ENCODE peak calls at places on chromosomes 11 and 22, in five cellular contexts. M is neuronal stem cell, L is H1, G is IMR-90, Q is trophoblast cell. X is an unnamed sample.
A peak's percentile ranks its signal among the peaks of the same experiment; 100 is the strongest.

GRCh38 chr11:64359712-64360402 is 895 bp downstream of the RPS6KA4 start:
- DNase-seq in M (no peak), L (no peak), G (no peak), Q (peak; percentile 52), X (no peak)

GRCh38 chr22:39388261-39389011 is 11.1 kb upstream of the TAB1 start:
- DNase-seq in M (peak; percentile 86), L (peak; percentile 94), G (peak; percentile 78), Q (peak; percentile 78), X (peak; percentile 88)

GRCh38 chr11:75582461-75582934 is 20.4 kb downstream of the SERPINH1 start:
- DNase-seq in M (no peak), L (no peak), G (no peak), Q (no peak), X (no peak)

GRCh38 chr11:84390441-84391078 is 1104.4 kb upstream of the CCDC90B start:
- DNase-seq in M (peak; percentile 39), L (no peak), G (no peak), Q (no peak), X (no peak)

GRCh38 chr11:69674267-69674885 is 777 bp downstream of the LTO1 start:
- DNase-seq in M (no peak), L (no peak), G (peak; percentile 92), Q (peak; percentile 61), X (peak; percentile 92)

GRCh38 chr11:67486481-67487195 is 3.8 kb downstream of the AIP start:
- DNase-seq in M (no peak), L (no peak), G (no peak), Q (no peak), X (no peak)

GRCh38 chr11:98411777-98412176 is 609.0 kb upstream of the CNTN5 start:
- DNase-seq in M (peak; percentile 14), L (no peak), G (no peak), Q (no peak), X (no peak)

GRCh38 chr11:1755344-1756023 is 5.1 kb upstream of the IFITM10 start:
- DNase-seq in M (no peak), L (no peak), G (no peak), Q (no peak), X (no peak)

GRCh38 chr11:78633516-78634310 is 59.0 kb upstream of the NARS2 start:
- DNase-seq in M (no peak), L (no peak), G (no peak), Q (no peak), X (no peak)

GRCh38 chr11:49302360-49302759 is 94.0 kb upstream of the FOLH1 start:
- DNase-seq in M (no peak), L (no peak), G (no peak), Q (no peak), X (no peak)

GRCh38 chr22:30324008-30324730 is 2.6 kb downstream of the TBC1D10A start:
- DNase-seq in M (no peak), L (no peak), G (peak; percentile 47), Q (no peak), X (peak; percentile 53)

GRCh38 chr11:125886997-125887372 is 483 bp upstream of the HYLS1 start:
- DNase-seq in M (no peak), L (no peak), G (no peak), Q (peak; percentile 19), X (no peak)

GRCh38 chr11:76209956-76210885 is 3.9 kb upstream of the WNT11 start:
- DNase-seq in M (peak; percentile 51), L (peak; percentile 62), G (peak; percentile 74), Q (peak; percentile 56), X (peak; percentile 69)

GRCh38 chr11:103961010-103961409 is 75.4 kb upstream of the DDI1 start:
- DNase-seq in M (no peak), L (no peak), G (peak; percentile 88), Q (no peak), X (peak; percentile 24)

GRCh38 chr11:111310723-111311122 is 12.4 kb downstream of the POU2AF3 start:
- DNase-seq in M (no peak), L (no peak), G (no peak), Q (no peak), X (no peak)

GRCh38 chr11:60305906-60306619 is 21.0 kb upstream of the MS4A6E start:
- DNase-seq in M (no peak), L (no peak), G (no peak), Q (peak; percentile 6), X (peak; percentile 85)

GRCh38 chr11:99693941-99694492 is 673.3 kb downstream of the CNTN5 start:
- DNase-seq in M (no peak), L (no peak), G (peak; percentile 94), Q (no peak), X (peak; percentile 84)

GRCh38 chr22:36757608-36758220 is 18.2 kb downstream of the IFT27 start:
- DNase-seq in M (peak; percentile 63), L (peak; percentile 92), G (peak; percentile 70), Q (peak; percentile 75), X (peak; percentile 69)

GRCh38 chr22:27937453-27937852 is 18.4 kb upstream of the PITPNB start:
- DNase-seq in M (no peak), L (no peak), G (no peak), Q (no peak), X (no peak)

GRCh38 chr22:33401291-33401690 is 343.1 kb upstream of the SYN3 start:
- DNase-seq in M (no peak), L (no peak), G (peak; percentile 75), Q (no peak), X (no peak)

GRCh38 chr11:66851698-66852465 is 5.0 kb upstream of the LRFN4 start:
- DNase-seq in M (no peak), L (peak; percentile 80), G (no peak), Q (no peak), X (no peak)

GRCh38 chr11:62853279-62853965 is 14.0 kb upstream of the WDR74 start:
- DNase-seq in M (no peak), L (no peak), G (no peak), Q (no peak), X (no peak)

GRCh38 chr11:30317030-30317429 is 5.9 kb upstream of the ARL14EP start:
- DNase-seq in M (no peak), L (no peak), G (no peak), Q (no peak), X (no peak)

GRCh38 chr22:46477967-46478635 is 59.3 kb downstream of the CELSR1 start:
- DNase-seq in M (no peak), L (no peak), G (no peak), Q (no peak), X (no peak)

GRCh38 chr22:19909350-19910179 is 32.0 kb upstream of the COMT start:
- DNase-seq in M (peak; percentile 82), L (peak; percentile 90), G (peak; percentile 73), Q (peak; percentile 62), X (peak; percentile 76)

GRCh38 chr11:61833926-61834277 is 5.8 kb downstream of the FADS2 start:
- DNase-seq in M (no peak), L (no peak), G (no peak), Q (no peak), X (no peak)

GRCh38 chr22:22400099-22400498 is 108.4 kb downstream of the ZNF280B start:
- DNase-seq in M (no peak), L (no peak), G (no peak), Q (no peak), X (no peak)

GRCh38 chr11:130854483-130854882 is 61.8 kb downstream of the SNX19 start:
- DNase-seq in M (no peak), L (no peak), G (no peak), Q (no peak), X (no peak)

GRCh38 chr11:134939905-134940304 is 527.9 kb upstream of the B3GAT1 start:
- DNase-seq in M (no peak), L (no peak), G (no peak), Q (no peak), X (peak; percentile 4)

GRCh38 chr11:111535281-111535680 is 5.2 kb upstream of the LAYN start:
- DNase-seq in M (no peak), L (no peak), G (no peak), Q (no peak), X (no peak)

GRCh38 chr22:44157916-44158618 is 22.7 kb upstream of the PARVG start:
- DNase-seq in M (no peak), L (no peak), G (no peak), Q (no peak), X (no peak)
- H2AK5ac ChIP-seq in M (no peak overlapping the region), L (peak overlapping the region; percentile 75), G (no peak overlapping the region), Q (no peak overlapping the region), X (no peak overlapping the region)

DNA sequence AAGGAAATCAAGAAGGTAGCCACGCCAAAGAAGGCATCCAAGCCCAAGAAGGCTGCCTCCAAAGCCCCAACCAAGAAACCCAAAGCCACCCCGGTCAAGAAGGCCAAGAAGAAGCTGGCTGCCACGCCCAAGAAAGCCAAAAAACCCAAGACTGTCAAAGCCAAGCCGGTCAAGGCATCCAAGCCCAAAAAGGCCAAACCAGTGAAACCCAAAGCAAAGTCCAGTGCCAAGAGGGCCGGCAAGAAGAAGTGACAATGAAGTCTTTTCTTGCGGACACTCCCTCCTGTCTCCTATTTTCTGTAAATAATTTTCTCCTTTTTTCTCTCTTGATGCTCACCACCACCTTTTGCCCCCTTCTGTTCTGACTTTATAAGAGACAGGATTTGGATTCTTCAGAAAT is 1.9 kb upstream of the GCAT start:
- DNase-seq in M (no peak), L (no peak), G (no peak), Q (no peak), X (no peak)
- H3K4me3 ChIP-seq in M (peak overlapping the region; percentile 82), L (peak overlapping the region; percentile 82), G (peak overlapping the region; percentile 52), Q (peak overlapping the region; percentile 55), X (peak overlapping the region; percentile 94)

GRCh38 chr11:19079643-19080440 is 19.3 kb upstream of the MRGPRX2 start:
- DNase-seq in M (no peak), L (no peak), G (peak; percentile 68), Q (peak; percentile 33), X (peak; percentile 91)

GRCh38 chr11:19075636-19076035 is 15.1 kb upstream of the MRGPRX2 start:
- DNase-seq in M (no peak), L (no peak), G (no peak), Q (peak; percentile 94), X (no peak)

GRCh38 chr11:19073454-19074415 is 13.2 kb upstream of the MRGPRX2 start:
- DNase-seq in M (no peak), L (peak; percentile 46), G (no peak), Q (no peak), X (no peak)

GRCh38 chr11:19077965-19078364 is 17.4 kb upstream of the MRGPRX2 start:
- DNase-seq in M (no peak), L (no peak), G (no peak), Q (no peak), X (no peak)

GRCh38 chr11:19076744-19077589 is 16.4 kb upstream of the MRGPRX2 start:
- DNase-seq in M (peak; percentile 59), L (peak; percentile 91), G (peak; percentile 19), Q (peak; percentile 59), X (peak; percentile 57)
- H2AFZ ChIP-seq in M (no peak overlapping the region), L (peak overlapping the region; percentile 49), G (no peak overlapping the region), Q (no peak overlapping the region), X (no peak overlapping the region)

DNA sequence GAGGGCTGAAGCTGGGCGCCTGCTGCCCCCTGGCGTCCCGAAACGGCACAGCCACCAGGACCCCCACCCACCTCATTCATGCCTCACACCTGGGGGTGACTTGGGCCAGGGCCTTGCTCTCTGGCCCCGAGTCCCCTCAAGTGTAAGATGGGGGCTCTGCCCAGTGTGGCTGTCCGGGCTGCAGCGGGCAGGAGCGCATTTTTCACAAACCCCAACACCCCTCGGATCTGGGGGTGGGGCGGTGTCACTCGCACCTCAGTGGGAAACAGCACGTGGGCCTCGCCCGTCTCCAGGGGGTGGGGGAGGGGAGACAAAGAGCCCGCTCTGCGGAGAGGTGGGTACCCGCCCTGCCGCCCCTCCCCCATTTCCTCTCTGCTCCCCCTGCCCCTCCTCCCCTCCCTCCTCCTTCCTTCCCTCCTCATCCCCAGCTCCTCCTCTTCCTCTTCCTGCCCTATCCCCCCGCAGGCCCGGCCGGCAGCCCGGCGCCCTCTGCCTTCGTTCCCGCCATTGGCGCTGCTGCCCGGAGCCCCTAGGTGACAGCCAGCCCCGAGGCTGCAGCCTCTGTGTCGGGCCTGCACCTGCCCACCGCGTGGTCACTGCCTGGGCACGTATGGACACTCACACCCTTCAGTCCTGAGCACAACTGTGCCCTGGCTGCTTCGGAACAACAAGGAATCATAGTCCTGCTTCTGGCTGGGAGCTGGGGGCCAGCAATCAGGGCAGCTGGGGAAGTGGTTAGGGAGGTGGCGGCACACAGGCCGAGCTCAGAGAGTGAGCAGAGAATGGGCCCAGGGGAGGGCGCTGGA is 6.8 kb upstream of the CDKN1C start:
- DNase-seq in M (peak; percentile 73), L (peak; percentile 91), G (peak; percentile 50), Q (peak; percentile 74), X (peak; percentile 53)
- H2AK5ac ChIP-seq in M (peak overlapping the region; percentile 99), L (peak overlapping the region; percentile 9), G (peak overlapping the region; percentile 99), Q (peak overlapping the region; percentile 26), X (no peak overlapping the region)

X was measured in mesenchymal stem cell.